ENCODE peak calls at places on chromosomes 5 and 9, in four cellular contexts. B is neural progenitor cell; C is effector memory CD4-positive, alpha-beta T cell; Z is Jurkat, Clone E6-1. N is an unnamed sample.

GRCh38 chr5:137945825-137946224 is 56.6 kb downstream of the PKD2L2 start:
- DNase-seq in B (no peak), C (no peak), Z (no peak), N (no peak)

GRCh38 chr5:27020965-27021364 is 17.4 kb downstream of the CDH9 start:
- DNase-seq in B (no peak), C (no peak), Z (no peak), N (peak)

GRCh38 chr5:54217826-54218503 is 92.4 kb downstream of the ARL15 start:
- DNase-seq in B (peak), C (no peak), Z (peak), N (peak)

GRCh38 chr9:26856413-26857032 is 36.1 kb downstream of the CAAP1 start:
- DNase-seq in B (peak), C (no peak), Z (peak), N (peak)

GRCh38 chr5:127358274-127358673 is 67.7 kb downstream of the MEGF10 start:
- DNase-seq in B (no peak), C (no peak), Z (no peak), N (no peak)

GRCh38 chr9:127163409-127163808 is 41.0 kb upstream of the ANGPTL2 start:
- DNase-seq in B (no peak), C (no peak), Z (peak), N (peak)

GRCh38 chr5:108900668-108901067 is 153.0 kb downstream of the FER start:
- DNase-seq in B (no peak), C (no peak), Z (no peak), N (no peak)

GRCh38 chr5:2739360-2740050 is 12.0 kb downstream of the IRX2 start:
- DNase-seq in B (peak), C (no peak), Z (no peak), N (no peak)

GRCh38 chr9:110334871-110335270 is 2.8 kb downstream of the TXNDC8 start:
- DNase-seq in B (no peak), C (no peak), Z (no peak), N (no peak)

GRCh38 chr5:180100621-180101450 is 29.3 kb upstream of the RNF130 start:
- DNase-seq in B (no peak), C (no peak), Z (no peak), N (no peak)

GRCh38 chr5:115396079-115396478 is 99.6 kb upstream of the CCDC112 start:
- DNase-seq in B (no peak), C (no peak), Z (no peak), N (no peak)

GRCh38 chr9:77511525-77511924 is 136.6 kb downstream of the GNA14 start:
- DNase-seq in B (no peak), C (no peak), Z (no peak), N (no peak)

DNA sequence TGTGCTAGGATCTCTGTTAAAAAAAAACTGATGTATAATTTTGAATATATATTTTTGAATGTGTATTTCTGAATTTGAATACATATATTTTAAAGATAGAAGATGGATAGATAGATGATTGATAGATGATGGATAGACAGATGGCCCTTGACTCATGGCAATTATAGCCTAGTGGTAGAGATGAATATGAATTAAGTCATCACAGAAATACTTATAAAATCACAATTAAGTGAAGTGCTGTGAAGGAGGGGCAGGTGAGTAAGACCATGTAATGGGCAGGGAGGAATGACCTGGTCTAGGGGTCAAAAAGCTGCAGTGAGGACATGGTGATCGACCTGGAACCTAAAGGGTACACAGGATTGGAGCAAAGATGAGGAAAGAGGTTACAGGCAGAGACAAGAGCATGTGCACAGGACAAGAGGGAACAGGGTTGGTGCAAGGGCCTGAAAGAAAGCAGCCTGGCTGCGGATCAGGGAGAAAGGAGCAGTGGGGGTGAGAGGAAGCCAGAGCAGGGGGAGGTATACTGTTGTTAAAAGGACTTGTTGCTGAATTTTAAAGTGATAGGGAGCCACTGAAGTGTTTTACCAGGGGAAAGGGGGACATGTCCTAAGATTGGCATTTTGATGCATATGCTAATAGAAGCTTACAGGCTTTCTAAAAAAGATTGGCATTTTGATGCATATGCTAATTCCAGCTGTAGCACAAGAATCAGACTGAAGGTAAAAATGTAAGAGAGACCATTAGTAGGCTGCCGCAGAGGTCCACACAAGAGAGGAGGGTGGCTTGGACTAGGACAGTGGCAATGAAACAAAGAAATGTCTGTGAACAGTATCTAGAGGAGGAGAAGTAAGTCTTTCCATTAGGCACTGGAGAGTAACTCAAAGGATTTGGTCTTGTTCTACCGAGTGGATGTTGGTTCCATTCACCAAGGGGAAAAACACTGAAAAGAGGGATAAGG is 527.8 kb downstream of the AGTPBP1 start:
- DNase-seq in B (peak), C (no peak), Z (no peak), N (no peak)
- H3K4me3 ChIP-seq in B (no peak), C (no peak), Z (no peak), N (no peak)

GRCh38 chr9:92965759-92966517 is 18.6 kb downstream of the FGD3 start:
- DNase-seq in B (no peak), C (no peak), Z (no peak), N (no peak)
- H3K4me3 ChIP-seq in B (no peak), C (peak), Z (peak), N (peak)

GRCh38 chr5:169301386-169301930 is 519 bp upstream of the SLIT3 start:
- DNase-seq in B (peak), C (no peak), Z (no peak), N (no peak)
- H3K4me3 ChIP-seq in B (peak), C (no peak), Z (no peak), N (no peak)

GRCh38 chr9:98727428-98727827 is 18.7 kb upstream of the GABBR2 start:
- DNase-seq in B (no peak), C (no peak), Z (no peak), N (no peak)
- H3K4me3 ChIP-seq in B (no peak), C (no peak), Z (no peak), N (no peak)

GRCh38 chr5:10602031-10602806 is 38.3 kb downstream of the ANKRD33B start:
- DNase-seq in B (no peak), C (no peak), Z (no peak), N (no peak)
- H3K4me3 ChIP-seq in B (no peak), C (no peak), Z (no peak), N (no peak)

DNA sequence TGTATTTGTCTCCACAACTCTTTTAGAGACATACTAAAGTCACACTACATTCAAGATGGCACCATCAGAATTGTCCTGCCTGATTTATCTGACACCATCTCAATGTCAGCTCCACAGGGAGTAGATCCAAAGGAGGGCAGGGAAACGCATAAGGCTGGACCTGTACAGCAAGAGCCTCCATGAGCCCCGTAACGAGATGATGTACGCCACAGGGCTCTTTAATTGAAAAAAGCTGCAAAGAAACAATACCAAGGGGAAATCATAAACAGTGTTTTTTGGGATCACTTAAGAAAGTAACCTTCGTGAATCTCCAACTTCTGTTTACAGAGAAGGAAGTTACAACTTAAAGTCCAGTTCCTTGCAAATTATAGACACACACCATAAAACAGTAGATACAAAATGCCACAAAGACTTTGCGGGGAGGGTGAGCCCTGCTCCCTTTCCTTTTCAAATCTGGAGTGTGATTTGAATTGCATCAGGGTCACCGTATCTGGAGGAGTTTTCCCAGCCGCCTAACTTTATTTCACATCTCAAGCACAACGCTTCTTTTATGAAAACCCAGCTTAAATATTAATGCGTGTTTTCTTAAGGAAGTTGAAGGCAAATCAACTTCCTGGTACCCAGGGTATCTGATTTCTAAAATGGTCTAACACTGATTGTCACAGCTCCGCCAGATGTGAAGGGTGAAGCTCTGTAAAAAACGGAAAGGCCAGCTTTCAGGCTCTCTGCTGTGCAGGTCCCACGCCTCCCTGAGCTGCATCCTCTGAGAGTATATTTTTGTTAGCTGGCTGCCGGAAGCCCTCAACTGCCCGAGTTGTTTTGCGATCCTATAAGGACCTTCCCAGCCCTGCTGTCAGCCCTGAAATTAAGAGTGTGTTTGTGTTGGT is 88.9 kb downstream of the EBF1 start:
- DNase-seq in B (no peak), C (no peak), Z (no peak), N (peak)
- H3K4me3 ChIP-seq in B (no peak), C (no peak), Z (no peak), N (peak)

DNA sequence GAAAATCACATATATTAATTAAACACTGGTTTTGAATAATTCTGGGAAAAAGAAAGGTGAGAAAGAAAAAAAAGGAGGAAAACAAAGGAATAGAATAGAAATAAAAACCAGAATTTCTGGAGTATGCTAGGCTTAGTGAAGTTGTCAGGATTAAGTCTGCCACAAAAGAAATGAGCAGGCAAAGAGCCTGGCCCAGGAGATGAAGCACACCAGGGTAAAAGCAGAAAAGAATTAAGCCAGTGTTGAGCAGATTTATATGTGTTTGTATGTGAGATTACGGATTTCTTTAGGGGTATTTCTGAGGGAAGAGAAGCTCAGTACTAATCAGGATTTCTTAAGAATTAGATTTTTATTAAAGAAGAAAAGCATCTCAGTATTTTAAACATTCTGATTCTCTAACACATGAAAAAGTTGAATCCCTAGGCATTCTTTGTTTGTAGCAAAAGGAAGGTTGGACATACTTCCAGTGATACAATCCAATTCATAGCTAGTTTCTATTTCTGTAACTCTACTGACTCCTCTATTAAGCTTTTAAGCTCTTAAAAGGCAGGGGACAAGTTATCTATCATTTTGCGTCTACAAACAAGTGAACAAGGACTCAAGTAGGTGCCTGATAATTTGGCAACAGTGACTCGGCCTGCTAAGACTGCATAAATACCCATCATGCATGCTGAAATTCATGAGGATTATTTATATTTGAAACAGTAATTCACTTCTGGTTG is 74.4 kb downstream of the MRPS27 start:
- DNase-seq in B (peak), C (no peak), Z (no peak), N (no peak)
- H3K4me3 ChIP-seq in B (no peak), C (no peak), Z (no peak), N (no peak)